ENCODE peak calls at places on chromosomes 16 and 17, in four cellular contexts. L is GM23248, H is IMR-90, W is small intestine. T is an unnamed sample.
A peak's percentile ranks its signal among the peaks of the same experiment; 100 is the strongest.

GRCh38 chr16:54718376-54718775 is 212.3 kb upstream of the IRX5 start:
- DNase-seq in L (no peak), H (no peak), W (no peak), T (no peak)

GRCh38 chr17:75891022-75891604 is 5.6 kb downstream of the TRIM65 start:
- DNase-seq in L (no peak), H (no peak), W (no peak), T (no peak)

GRCh38 chr17:45775148-45775547 is 9.0 kb upstream of the CRHR1 start:
- DNase-seq in L (no peak), H (no peak), W (no peak), T (no peak)

GRCh38 chr16:65825191-65825856 is 541.2 kb upstream of the CDH5 start:
- DNase-seq in L (no peak), H (no peak), W (no peak), T (no peak)

GRCh38 chr16:50550035-50550434 is 1.8 kb downstream of the NKD1 start:
- DNase-seq in L (no peak), H (no peak), W (no peak), T (no peak)

GRCh38 chr16:89904606-89905510 is 13.8 kb upstream of the MC1R start:
- DNase-seq in L (no peak), H (no peak), W (no peak), T (no peak)

GRCh38 chr16:87027056-87027616 is 290.1 kb downstream of the C16orf95 start:
- DNase-seq in L (no peak), H (no peak), W (no peak), T (no peak)

GRCh38 chr17:82878545-82878944 is 38.7 kb upstream of the ZNF750 start:
- DNase-seq in L (no peak), H (no peak), W (no peak), T (no peak)

GRCh38 chr16:318628-319027 is 33.9 kb downstream of the AXIN1 start:
- DNase-seq in L (no peak), H (no peak), W (no peak), T (no peak)

GRCh38 chr17:29155966-29156338 is 24.2 kb downstream of the MYO18A start:
- DNase-seq in L (peak; percentile 14), H (peak; percentile 68), W (no peak), T (no peak)

GRCh38 chr16:2529061-2529931 is 1.9 kb downstream of the CEMP1 start:
- DNase-seq in L (peak; percentile 51), H (peak; percentile 12), W (no peak), T (no peak)

GRCh38 chr17:40551091-40551873 is 14.0 kb downstream of the CCR7 start:
- DNase-seq in L (peak; percentile 99), H (peak; percentile 100), W (no peak), T (peak; percentile 98)

GRCh38 chr17:44887971-44888955 is 11.0 kb downstream of the EFTUD2 start:
- DNase-seq in L (no peak), H (no peak), W (no peak), T (no peak)

GRCh38 chr17:77882481-77883212 is 75.9 kb upstream of the TNRC6C start:
- DNase-seq in L (peak; percentile 83), H (peak; percentile 61), W (peak; percentile 49), T (peak; percentile 85)

GRCh38 chr17:75683467-75684041 is 16.4 kb downstream of the SAP30BP start:
- DNase-seq in L (peak; percentile 96), H (peak; percentile 80), W (peak; percentile 98), T (peak; percentile 75)

GRCh38 chr17:3935140-3935542 is 18.9 kb upstream of the P2RX1 start:
- DNase-seq in L (peak; percentile 32), H (peak; percentile 72), W (peak; percentile 85), T (peak; percentile 71)

GRCh38 chr16:181668-182021 is 1.4 kb downstream of the HBQ1 start:
- DNase-seq in L (peak; percentile 37), H (no peak), W (no peak), T (no peak)

GRCh38 chr17:18219016-18219415 is 6.4 kb upstream of the LLGL1 start:
- DNase-seq in L (peak; percentile 56), H (peak; percentile 63), W (no peak), T (peak; percentile 35)

GRCh38 chr16:48613061-48613957 is 3.3 kb upstream of the N4BP1 start:
- DNase-seq in L (peak; percentile 49), H (peak; percentile 90), W (peak; percentile 89), T (peak; percentile 41)

GRCh38 chr17:39781814-39782213 is 44.1 kb downstream of the GRB7 start:
- DNase-seq in L (no peak), H (no peak), W (no peak), T (no peak)

GRCh38 chr16:47310792-47311211 is 150.1 kb downstream of the ITFG1 start:
- DNase-seq in L (no peak), H (no peak), W (no peak), T (no peak)

GRCh38 chr17:76238847-76239537 is 1.3 kb downstream of the RNF157 start:
- DNase-seq in L (no peak), H (no peak), W (no peak), T (no peak)

GRCh38 chr17:79923974-79924638 is 84.9 kb upstream of the CBX4 start:
- DNase-seq in L (peak; percentile 43), H (peak; percentile 12), W (peak; percentile 78), T (no peak)

GRCh38 chr17:17104494-17104893 is 62.2 kb downstream of the MPRIP start:
- DNase-seq in L (no peak), H (no peak), W (no peak), T (no peak)

GRCh38 chr17:45034599-45034998 is 16.8 kb downstream of the DCAKD start:
- DNase-seq in L (no peak), H (no peak), W (no peak), T (no peak)

GRCh38 chr16:1734816-1735215 is 28.8 kb downstream of the MAPK8IP3 start:
- DNase-seq in L (no peak), H (no peak), W (no peak), T (no peak)

GRCh38 chr17:17567114-17567513 is 24.4 kb downstream of the PEMT start:
- DNase-seq in L (no peak), H (no peak), W (no peak), T (no peak)

GRCh38 chr16:26651464-26651863 is 415.3 kb upstream of the C16orf82 start:
- DNase-seq in L (no peak), H (no peak), W (no peak), T (no peak)

GRCh38 chr16:21302454-21302853 is 24.4 kb upstream of the CRYM start:
- DNase-seq in L (peak; percentile 21), H (peak; percentile 3), W (peak; percentile 8), T (no peak)

GRCh38 chr17:58376472-58376921 is 24.5 kb upstream of the SUPT4H1 start:
- DNase-seq in L (no peak), H (no peak), W (peak; percentile 20), T (no peak)
- H3K27ac ChIP-seq in L (no peak overlapping the region), H (no peak overlapping the region), W (peak overlapping the region; percentile 52), T (no peak overlapping the region)

GRCh38 chr16:10741844-10742243 is 1.8 kb upstream of the NUBP1 start:
- DNase-seq in L (no peak), H (peak; percentile 36), W (peak; percentile 39), T (no peak)

GRCh38 chr16:10740845-10741208 is 2.8 kb upstream of the NUBP1 start:
- DNase-seq in L (no peak), H (no peak), W (no peak), T (no peak)

GRCh38 chr16:10743610-10744369 is at the start of gene NUBP1:
- DNase-seq in L (peak; percentile 97), H (peak; percentile 97), W (peak; percentile 99), T (peak; percentile 99)

GRCh38 chr16:10744370-10745030 is 858 bp downstream of the NUBP1 start:
- DNase-seq in L (peak; percentile 72), H (peak; percentile 49), W (no peak), T (no peak)

GRCh38 chr16:10743227-10743609 is 424 bp upstream of the NUBP1 start:
- DNase-seq in L (no peak), H (no peak), W (no peak), T (no peak)
- H3K4me3 ChIP-seq in L (peak overlapping the region; percentile 85), H (peak overlapping the region; percentile 80), W (no peak overlapping the region), T (peak overlapping the region; percentile 77)

GRCh38 chr17:81524865-81525159 is 3.4 kb upstream of the FSCN2 start:
- DNase-seq in L (no peak), H (no peak), W (no peak), T (no peak)

GRCh38 chr17:81520021-81520894 is 7.7 kb upstream of the ACTG1 start:
- DNase-seq in L (no peak), H (no peak), W (no peak), T (no peak)

GRCh38 chr17:81523139-81524062 is 4.8 kb upstream of the FSCN2 start:
- DNase-seq in L (peak; percentile 89), H (peak; percentile 21), W (no peak), T (no peak)

GRCh38 chr17:81524063-81524864 is 3.9 kb upstream of the FSCN2 start:
- DNase-seq in L (no peak), H (no peak), W (no peak), T (no peak)

DNA sequence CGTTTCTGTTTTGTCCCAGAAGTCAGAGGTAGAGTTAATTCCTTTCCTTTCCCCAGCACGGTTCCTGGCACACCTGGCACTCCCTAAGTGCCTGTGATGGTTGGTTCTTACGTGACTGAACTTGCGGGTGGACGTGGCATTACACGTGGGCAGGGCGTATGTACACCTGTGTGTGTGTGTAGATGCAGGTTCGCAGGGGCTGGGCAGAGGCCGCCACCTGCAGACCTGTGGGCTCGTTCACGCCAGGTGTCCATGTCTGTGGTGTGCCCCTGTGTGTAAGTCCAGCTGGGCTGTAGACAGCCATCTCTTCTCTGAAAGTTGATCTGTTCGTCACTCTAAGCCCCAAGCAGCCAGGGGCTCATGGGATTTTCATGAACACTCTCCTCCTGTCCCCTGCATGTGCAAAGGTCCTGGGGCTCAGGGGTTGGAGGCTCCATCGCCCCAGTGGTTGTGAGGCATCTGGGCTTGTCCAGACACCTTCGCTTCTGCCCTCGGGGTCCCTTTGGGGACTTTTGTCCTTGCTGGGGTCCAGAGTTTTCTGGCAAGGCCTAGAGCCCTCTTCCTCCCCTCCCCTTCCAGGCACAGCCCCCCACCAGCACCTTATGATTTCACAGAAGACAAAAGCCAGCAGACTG is 5.6 kb upstream of the FSCN2 start:
- DNase-seq in L (no peak), H (no peak), W (no peak), T (no peak)
- H3K27ac ChIP-seq in L (no peak overlapping the region), H (no peak overlapping the region), W (no peak overlapping the region), T (no peak overlapping the region)

GRCh38 chr17:7842380-7842949 is 8.4 kb downstream of the KDM6B start:
- DNase-seq in L (peak; percentile 94), H (peak; percentile 97), W (peak; percentile 65), T (peak; percentile 96)

GRCh38 chr17:7843536-7844291 is 9.7 kb downstream of the KDM6B start:
- DNase-seq in L (peak; percentile 94), H (peak; percentile 90), W (peak; percentile 93), T (peak; percentile 87)

GRCh38 chr17:7841622-7842379 is 7.8 kb downstream of the KDM6B start:
- DNase-seq in L (peak; percentile 97), H (peak; percentile 91), W (peak; percentile 90), T (peak; percentile 94)

GRCh38 chr17:7844292-7845154 is 10.3 kb upstream of the TMEM88 start:
- DNase-seq in L (peak; percentile 99), H (peak; percentile 94), W (peak; percentile 97), T (peak; percentile 93)

DNA sequence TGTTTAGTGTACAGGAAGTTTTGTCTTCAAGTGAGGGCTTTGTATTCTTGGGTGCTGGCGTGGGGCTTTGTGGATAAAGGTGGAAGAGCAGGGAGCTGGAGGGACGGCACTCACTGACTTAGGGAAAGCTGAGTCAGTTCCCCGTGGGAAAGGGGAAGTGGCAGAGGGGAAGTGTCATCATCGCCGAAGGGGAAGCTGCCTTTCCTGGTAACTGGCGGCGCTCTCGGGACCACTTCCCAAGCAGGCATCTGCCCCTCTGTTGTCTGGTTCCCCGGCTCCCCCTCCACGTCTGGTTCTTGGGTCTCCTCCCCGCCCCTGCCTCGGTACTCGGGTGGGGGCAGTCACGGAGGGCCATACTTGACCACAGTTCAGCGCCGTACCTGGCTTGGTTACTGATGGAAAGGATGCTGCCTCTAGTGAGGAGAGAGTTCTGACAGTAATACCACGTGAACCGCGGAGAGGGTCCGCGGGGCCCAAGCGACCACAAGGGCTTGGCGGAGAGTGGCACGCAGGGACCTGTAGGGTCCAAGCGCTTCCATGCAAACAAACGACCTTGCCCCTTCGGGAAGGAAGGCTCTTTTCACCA is 9.0 kb downstream of the KDM6B start:
- DNase-seq in L (peak; percentile 97), H (peak; percentile 94), W (peak; percentile 79), T (peak; percentile 81)
- H3K4me3 ChIP-seq in L (peak overlapping the region; percentile 79), H (peak overlapping the region; percentile 71), W (peak overlapping the region; percentile 62), T (peak overlapping the region; percentile 78)

T was measured in brain microvascular endothelial cell.